ENCODE peak calls at places on chromosomes 7 and 10, in eight cellular contexts. G is PC-9, S is fibroblast of the aortic adventitia, B is HL-60, A is epithelial cell of esophagus, Y is choroid plexus epithelial cell, V is coronary artery, M is adrenal gland. R is an unnamed sample.

GRCh38 chr10:88281592-88282268 is 301.4 kb downstream of the RNLS start:
- DNase-seq in M (no peak), B (no peak), G (no peak), Y (peak; percentile 84), S (peak; percentile 63), V (no peak), A (peak; percentile 69), R (no peak)

GRCh38 chr10:71073451-71074175 is 138.8 kb upstream of the UNC5B start:
- DNase-seq in A (no peak), Y (no peak), M (no peak), G (no peak), B (no peak), V (no peak), S (no peak), R (no peak)

GRCh38 chr7:16563281-16564022 is 36.8 kb downstream of the LRRC72 start:
- DNase-seq in G (no peak), V (no peak), A (no peak), Y (peak; percentile 44), M (no peak), S (peak; percentile 12), B (no peak), R (no peak)

GRCh38 chr7:139180700-139181311 is 50.2 kb upstream of the UBN2 start:
- DNase-seq in B (no peak), V (no peak), G (no peak), Y (peak; percentile 12), S (no peak), A (peak; percentile 50), M (no peak), R (no peak)

GRCh38 chr10:121690152-121690551 is 91.9 kb upstream of the FGFR2 start:
- DNase-seq in G (no peak), Y (no peak), B (no peak), S (no peak), V (no peak), A (no peak), M (no peak), R (no peak)

GRCh38 chr10:121598261-121599249 is at the start of gene FGFR2:
- DNase-seq in V (peak; percentile 86), A (peak; percentile 90), G (no peak), M (peak; percentile 88), B (peak; percentile 13), Y (peak; percentile 54), S (peak; percentile 5), R (peak; percentile 94)

GRCh38 chr10:91683976-91684375 is 51.1 kb upstream of the PPP1R3C start:
- DNase-seq in V (no peak), M (no peak), Y (peak; percentile 69), G (no peak), S (peak; percentile 69), B (no peak), A (peak; percentile 93), R (no peak)

GRCh38 chr7:99447943-99448342 is 9.2 kb downstream of the CPSF4 start:
- DNase-seq in A (no peak), B (peak; percentile 79), S (no peak), G (no peak), V (no peak), M (no peak), Y (no peak), R (no peak)

GRCh38 chr7:95420996-95421846 is 13.6 kb downstream of the PON2 start:
- DNase-seq in G (peak; percentile 55), B (no peak), A (peak; percentile 16), S (peak; percentile 51), M (no peak), V (no peak), Y (peak; percentile 84), R (no peak)

GRCh38 chr10:76881477-76882220 is 756.0 kb downstream of the KCNMA1 start:
- DNase-seq in M (no peak), Y (peak; percentile 2), B (no peak), S (peak; percentile 31), A (peak; percentile 17), V (no peak), G (no peak), R (no peak)

GRCh38 chr10:122142652-122143237 is 128.4 kb upstream of the BTBD16 start:
- DNase-seq in S (no peak), Y (no peak), A (peak; percentile 21), B (peak; percentile 23), V (no peak), G (no peak), M (no peak), R (no peak)

GRCh38 chr7:107233174-107233573 is 64.4 kb downstream of the HBP1 start:
- DNase-seq in V (no peak), B (no peak), G (no peak), S (no peak), M (no peak), A (no peak), Y (peak; percentile 7), R (no peak)
- TF ChIP-seq CTCF in V (no peak), B (no peak), G (no peak), S (no peak), M (no peak), A (no peak), Y (no peak), R (no peak)

GRCh38 chr7:109842386-109842785 is 1248.5 kb upstream of the LRRN3 start:
- DNase-seq in B (no peak), V (no peak), M (no peak), Y (no peak), S (no peak), A (no peak), G (no peak), R (no peak)

DNA sequence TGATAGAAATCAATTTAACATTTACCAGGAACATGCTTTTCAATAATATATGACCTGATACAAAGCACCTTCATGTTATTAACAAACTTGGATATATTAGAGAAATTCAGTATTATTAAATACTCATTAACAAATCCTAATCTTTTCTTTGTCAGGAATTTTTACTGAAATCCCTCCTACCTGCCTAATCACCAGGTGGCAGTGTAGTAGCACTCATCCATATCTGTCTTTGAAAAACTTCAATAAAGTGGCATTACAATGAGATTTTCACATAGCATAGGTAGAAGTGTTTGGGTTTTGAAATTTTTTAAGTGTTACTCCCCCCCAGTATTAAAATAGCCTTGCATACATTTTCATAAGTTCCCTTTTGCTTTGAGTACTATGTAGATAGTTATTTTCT is 1246.6 kb upstream of the LRRN3 start:
- DNase-seq in A (peak; percentile 39), B (no peak), M (no peak), Y (peak; percentile 41), S (no peak), V (no peak), G (no peak), R (no peak)
- TF ChIP-seq CTCF in A (peak; percentile 62), B (no peak), M (peak; percentile 50), Y (peak; percentile 60), S (no peak), V (no peak), G (peak; percentile 72), R (peak; percentile 69)

GRCh38 chr10:3512263-3512662 is 272.7 kb downstream of the KLF6 start:
- DNase-seq in G (no peak), B (no peak), M (no peak), S (no peak), V (no peak), Y (no peak), A (no peak), R (no peak)
- TF ChIP-seq CTCF in G (no peak), B (no peak), M (no peak), S (no peak), V (no peak), Y (peak; percentile 18), A (no peak), R (no peak)

GRCh38 chr7:128210036-128210347 is 31.1 kb upstream of the LEP start:
- DNase-seq in A (no peak), G (no peak), V (no peak), S (no peak), Y (no peak), B (no peak), M (no peak), R (no peak)
- TF ChIP-seq CTCF in A (no peak), G (no peak), V (no peak), S (no peak), Y (no peak), B (no peak), M (no peak), R (no peak)

GRCh38 chr7:1466524-1467271 is 7.4 kb upstream of the MICALL2 start:
- DNase-seq in G (no peak), M (peak; percentile 94), S (peak; percentile 56), B (no peak), V (peak; percentile 90), A (no peak), Y (peak; percentile 61), R (no peak)
- TF ChIP-seq CTCF in G (no peak), M (no peak), S (no peak), B (no peak), V (no peak), A (no peak), Y (no peak), R (no peak)

GRCh38 chr10:48495282-48496045 is 109.4 kb downstream of the ARHGAP22 start:
- DNase-seq in S (no peak), A (no peak), M (no peak), Y (no peak), V (no peak), B (no peak), G (no peak), R (no peak)
- TF ChIP-seq CTCF in S (no peak), A (no peak), M (no peak), Y (no peak), V (no peak), B (no peak), G (no peak), R (no peak)

GRCh38 chr7:117023325-117023854 is 70.1 kb downstream of the ST7 start:
- DNase-seq in V (no peak), A (no peak), G (no peak), S (no peak), B (no peak), Y (no peak), M (no peak), R (no peak)

GRCh38 chr7:117019786-117020604 is 66.7 kb downstream of the ST7 start:
- DNase-seq in G (no peak), M (peak; percentile 76), V (peak; percentile 78), B (no peak), Y (peak; percentile 96), S (peak; percentile 95), A (peak; percentile 87), R (peak; percentile 75)

GRCh38 chr7:117020605-117021002 is 67.3 kb downstream of the ST7 start:
- DNase-seq in V (no peak), B (no peak), Y (no peak), M (no peak), S (no peak), A (no peak), G (no peak), R (no peak)

GRCh38 chr7:117021366-117021765 is 68.1 kb downstream of the ST7 start:
- DNase-seq in A (no peak), M (no peak), G (no peak), B (no peak), V (no peak), Y (no peak), S (no peak), R (no peak)

GRCh38 chr7:117021960-117022359 is 68.7 kb downstream of the ST7 start:
- DNase-seq in B (no peak), S (no peak), Y (no peak), G (no peak), V (no peak), A (no peak), M (no peak), R (no peak)
- TF ChIP-seq CTCF in B (no peak), S (no peak), Y (no peak), G (no peak), V (no peak), A (no peak), M (no peak), R (no peak)

GRCh38 chr7:117907058-117907633 is 33.9 kb upstream of the CTTNBP2 start:
- DNase-seq in Y (no peak), S (no peak), B (no peak), V (no peak), A (no peak), G (no peak), M (no peak), R (no peak)
- TF ChIP-seq CTCF in Y (no peak), S (no peak), B (no peak), V (no peak), A (no peak), G (no peak), M (no peak), R (no peak)

R was measured in type B pancreatic cell.